ENCODE peak calls at places on chromosomes 6 and 20, in five cellular contexts. A, O, X, E and P are unnamed samples.

GRCh38 chr6:127276336-127276735 is 9.7 kb downstream of the RNF146 start:
- DNase-seq in A (no peak), O (no peak), X (no peak), E (no peak), P (no peak)

GRCh38 chr20:32012159-32012682 is 2.0 kb downstream of the CCM2L start:
- DNase-seq in A (no peak), O (no peak), X (no peak), E (no peak), P (no peak)

GRCh38 chr20:20761302-20761701 is 48.9 kb upstream of the RALGAPA2 start:
- DNase-seq in A (no peak), O (no peak), X (no peak), E (peak), P (no peak)

GRCh38 chr6:34795836-34796425 is 4.0 kb downstream of the BLTP3A start:
- DNase-seq in A (peak), O (peak), X (peak), E (no peak), P (peak)

GRCh38 chr20:57711311-57711712 is 1.5 kb upstream of the PMEPA1 start:
- DNase-seq in A (no peak), O (no peak), X (no peak), E (no peak), P (no peak)

GRCh38 chr20:48531505-48531904 is 296.3 kb downstream of the PREX1 start:
- DNase-seq in A (no peak), O (peak), X (no peak), E (no peak), P (peak)

GRCh38 chr6:139979021-139979721 is 604.7 kb upstream of the CITED2 start:
- DNase-seq in A (peak), O (no peak), X (no peak), E (no peak), P (no peak)

GRCh38 chr6:163579111-163579879 is 164.8 kb downstream of the QKI start:
- DNase-seq in A (no peak), O (no peak), X (no peak), E (no peak), P (peak)

GRCh38 chr6:91094341-91094740 is 507.5 kb upstream of the MAP3K7 start:
- DNase-seq in A (no peak), O (no peak), X (no peak), E (no peak), P (no peak)

GRCh38 chr6:38713812-38714211 is 1.3 kb upstream of the DNAH8 start:
- DNase-seq in A (no peak), O (peak), X (no peak), E (peak), P (no peak)

GRCh38 chr20:63032861-63033634 is 26.3 kb upstream of the BHLHE23 start:
- DNase-seq in A (no peak), O (no peak), X (no peak), E (no peak), P (no peak)

GRCh38 chr6:158262082-158262481 is 50.2 kb upstream of the TULP4 start:
- DNase-seq in A (no peak), O (no peak), X (no peak), E (no peak), P (no peak)

GRCh38 chr6:34459899-34460593 is 5.8 kb upstream of the PACSIN1 start:
- DNase-seq in A (peak), O (peak), X (peak), E (peak), P (peak)

GRCh38 chr6:53814353-53814752 is 19.5 kb downstream of the LRRC1 start:
- DNase-seq in A (no peak), O (no peak), X (no peak), E (no peak), P (no peak)

GRCh38 chr6:81487489-81487888 is 265.0 kb downstream of the TENT5A start:
- DNase-seq in A (peak), O (peak), X (peak), E (no peak), P (peak)

GRCh38 chr6:135325624-135326424 is 144.7 kb downstream of the MYB start:
- DNase-seq in A (peak), O (peak), X (no peak), E (peak), P (peak)

GRCh38 chr6:128029841-128030240 is 129.0 kb upstream of the THEMIS start:
- DNase-seq in A (no peak), O (no peak), X (no peak), E (no peak), P (no peak)

GRCh38 chr20:53422039-53422438 is 171.6 kb downstream of the ZNF217 start:
- DNase-seq in A (no peak), O (no peak), X (no peak), E (no peak), P (no peak)

GRCh38 chr6:12170351-12171079 is 119.6 kb upstream of the EDN1 start:
- DNase-seq in A (no peak), O (peak), X (no peak), E (no peak), P (peak)

GRCh38 chr20:53829086-53829703 is 235.6 kb upstream of the ZNF217 start:
- DNase-seq in A (peak), O (peak), X (peak), E (no peak), P (peak)

GRCh38 chr6:169806718-169807117 is 55.3 kb downstream of the ERMARD start:
- DNase-seq in A (no peak), O (no peak), X (no peak), E (no peak), P (no peak)

GRCh38 chr20:50111120-50111828 is 1.7 kb downstream of the UBE2V1 start:
- DNase-seq in A (peak), O (peak), X (peak), E (no peak), P (peak)

GRCh38 chr20:17169575-17170136 is 57.2 kb upstream of the PCSK2 start:
- DNase-seq in A (no peak), O (no peak), X (no peak), E (no peak), P (no peak)

GRCh38 chr20:62198496-62198895 is 15.7 kb downstream of the MTG2 start:
- DNase-seq in A (no peak), O (no peak), X (no peak), E (no peak), P (no peak)

GRCh38 chr20:3165473-3166337 is 6.0 kb upstream of the FASTKD5 start:
- DNase-seq in A (peak), O (peak), X (peak), E (peak), P (peak)

GRCh38 chr20:48042628-48043027 is 257.3 kb upstream of the SULF2 start:
- DNase-seq in A (no peak), O (no peak), X (no peak), E (no peak), P (no peak)

GRCh38 chr20:33721391-33722140 is 1.5 kb upstream of the PXMP4 start:
- DNase-seq in A (no peak), O (no peak), X (no peak), E (no peak), P (no peak)

GRCh38 chr6:3782876-3783832 is 31.6 kb upstream of the PXDC1 start:
- DNase-seq in A (no peak), O (peak), X (peak), E (no peak), P (peak)

GRCh38 chr6:143337201-143337949 is 113.1 kb downstream of the ADAT2 start:
- DNase-seq in A (peak), O (no peak), X (peak), E (peak), P (no peak)

GRCh38 chr6:45419574-45420082 is 41.9 kb upstream of the SUPT3H start:
- DNase-seq in A (peak), O (peak), X (no peak), E (peak), P (peak)

GRCh38 chr6:133312006-133312405 is 70.8 kb downstream of the EYA4 start:
- DNase-seq in A (no peak), O (no peak), X (no peak), E (no peak), P (no peak)

GRCh38 chr20:50037575-50037974 is 54.8 kb downstream of the SNAI1 start:
- DNase-seq in A (no peak), O (no peak), X (no peak), E (no peak), P (no peak)

GRCh38 chr6:168765710-168766109 is 324.7 kb downstream of the SMOC2 start:
- DNase-seq in A (no peak), O (no peak), X (no peak), E (no peak), P (no peak)

GRCh38 chr20:24837721-24838456 is 111.2 kb upstream of the CST7 start:
- DNase-seq in A (no peak), O (peak), X (peak), E (no peak), P (no peak)

GRCh38 chr20:46990017-46990810 is 95.6 kb downstream of the EYA2 start:
- DNase-seq in A (no peak), O (peak), X (no peak), E (no peak), P (no peak)

GRCh38 chr6:30326446-30327231 is at the start of gene TRIM39:
- DNase-seq in A (peak), O (peak), X (peak), E (peak), P (peak)

GRCh38 chr6:28282923-28283322 is 1.6 kb downstream of the PGBD1 start:
- DNase-seq in A (peak), O (no peak), X (no peak), E (no peak), P (peak)

GRCh38 chr6:17962436-17963031 is 24.9 kb downstream of the KIF13A start:
- DNase-seq in A (peak), O (peak), X (peak), E (peak), P (peak)

GRCh38 chr20:41309817-41310216 is 7.7 kb downstream of the ZHX3 start:
- DNase-seq in A (peak), O (peak), X (peak), E (no peak), P (peak)

GRCh38 chr20:33119725-33120720 is 40.6 kb downstream of the BPIFB4 start:
- DNase-seq in A (no peak), O (no peak), X (no peak), E (no peak), P (no peak)

DNA sequence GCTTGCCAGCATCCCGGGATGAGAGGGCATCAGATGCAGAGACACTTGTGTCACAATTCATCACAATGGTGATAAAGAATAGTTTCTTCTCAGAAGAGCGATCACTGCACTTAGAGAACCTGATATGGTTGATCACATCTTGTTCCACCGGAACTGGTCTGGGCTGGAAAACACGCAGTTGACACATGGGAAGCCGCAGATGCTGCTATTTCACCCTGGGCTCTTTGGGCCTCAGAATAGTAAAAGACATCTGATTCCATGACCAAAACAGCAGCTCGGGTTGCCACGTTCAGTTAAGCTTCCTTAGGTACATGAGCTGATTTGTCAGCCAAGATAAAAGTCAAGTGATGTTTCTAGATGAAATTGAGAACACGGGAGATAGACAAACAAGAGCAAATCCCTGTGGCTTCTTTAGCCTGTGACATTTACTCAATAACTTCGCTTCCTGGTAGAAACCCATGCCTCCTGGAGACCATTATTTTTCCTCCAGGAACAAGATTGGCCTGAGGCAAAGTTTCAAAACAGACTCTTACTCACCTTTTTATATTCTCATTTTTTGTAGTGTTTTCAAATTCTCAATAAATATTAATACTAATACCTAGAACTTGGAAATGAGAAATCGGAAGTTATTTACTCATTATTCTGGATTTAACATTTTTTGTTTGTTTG is 59.4 kb downstream of the TRMT6 start:
- DNase-seq in A (no peak), O (no peak), X (no peak), E (no peak), P (no peak)
- TF ChIP-seq CTCF in A (no peak), O (no peak), X (no peak), E (no peak), P (no peak)

GRCh38 chr6:84077645-84078044 is 44.1 kb downstream of the MRAP2 start:
- DNase-seq in A (no peak), O (no peak), X (no peak), E (no peak), P (no peak)

GRCh38 chr6:84066536-84066935 is 33.0 kb downstream of the MRAP2 start:
- DNase-seq in A (no peak), O (no peak), X (no peak), E (no peak), P (no peak)

GRCh38 chr6:84078335-84078734 is 44.8 kb downstream of the MRAP2 start:
- DNase-seq in A (no peak), O (no peak), X (no peak), E (no peak), P (no peak)

GRCh38 chr6:84074988-84075781 is 41.6 kb downstream of the MRAP2 start:
- DNase-seq in A (peak), O (peak), X (peak), E (no peak), P (peak)

DNA sequence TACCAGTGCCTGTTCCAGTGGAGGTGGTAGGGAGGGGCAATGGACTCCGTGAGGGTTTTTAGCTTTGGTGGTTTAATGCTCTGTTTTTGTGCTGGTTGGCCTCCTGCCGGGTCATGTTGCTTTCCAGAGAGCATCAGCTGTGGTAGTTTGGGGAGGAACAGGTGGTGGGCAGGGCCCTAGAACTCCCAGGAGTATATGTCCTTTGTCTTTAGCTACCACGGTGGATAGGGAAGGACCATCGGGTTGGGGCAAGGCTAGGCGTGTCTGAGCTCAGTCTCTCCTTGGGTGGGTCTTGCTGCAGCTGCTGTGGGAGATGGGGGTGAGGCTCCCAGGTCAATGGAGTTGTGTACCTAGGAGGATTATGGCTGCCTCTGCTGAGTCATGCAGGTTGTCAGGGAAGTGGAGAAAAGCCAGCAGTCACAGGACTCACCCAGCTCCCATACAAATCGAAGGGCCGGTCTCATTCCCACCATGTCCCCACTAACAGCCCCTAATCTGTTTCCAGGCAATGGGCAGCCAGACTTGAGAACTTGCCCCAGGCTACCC is 39.0 kb downstream of the MRAP2 start:
- DNase-seq in A (no peak), O (no peak), X (no peak), E (no peak), P (no peak)
- H3K4me3 ChIP-seq in A (no peak), O (no peak), X (no peak), E (no peak), P (no peak)

GRCh38 chr6:109397020-109397419 is 14.8 kb upstream of the CD164 start:
- DNase-seq in A (peak), O (peak), X (peak), E (peak), P (peak)
- TF ChIP-seq CTCF in A (peak), O (peak), X (peak), E (no peak), P (peak)

DNA sequence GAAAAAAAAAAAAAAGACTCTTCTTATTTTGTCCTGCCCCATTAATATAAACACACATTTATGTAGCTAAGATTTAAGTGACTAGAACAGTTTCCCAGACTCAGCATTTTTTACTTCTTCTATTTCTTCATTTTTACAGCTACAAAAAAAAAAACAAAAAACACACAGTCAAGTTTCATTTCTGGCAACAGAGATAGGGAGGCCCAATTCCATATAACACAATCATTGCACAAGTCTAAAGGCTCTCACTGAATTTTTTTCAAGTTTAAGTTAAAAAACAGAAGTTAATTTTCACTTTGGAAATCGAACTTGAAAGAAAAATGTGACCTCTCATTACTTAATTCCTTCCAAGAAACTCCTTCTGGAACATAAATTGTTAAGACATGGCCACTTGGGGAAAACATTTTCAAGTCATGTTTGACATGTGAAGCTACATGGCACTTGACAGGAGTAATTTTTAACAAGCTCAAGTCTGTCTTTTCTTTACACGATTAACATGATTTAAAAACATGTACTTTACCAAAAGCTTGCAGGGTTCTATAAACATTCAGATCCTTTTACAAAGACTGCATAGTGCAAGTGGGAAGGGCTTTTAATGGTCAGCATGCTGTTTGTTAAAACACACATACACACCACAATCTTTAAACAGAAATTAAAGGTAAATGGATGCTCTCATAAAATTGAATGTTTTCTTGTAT is 100.1 kb upstream of the CCDC28A start:
- DNase-seq in A (peak), O (no peak), X (no peak), E (peak), P (no peak)
- H3K4me3 ChIP-seq in A (no peak), O (no peak), X (peak), E (no peak), P (no peak)